ENCODE peak calls at places on chromosomes 13 and 19, in seven cellular contexts. C is Kasumi-1; U is ELR; W is GM04503; J is activated CD4-positive, alpha-beta T cell treated with anti-CD3 and anti-CD28 coated beads for 24 hours; R is neural progenitor cell; Y is stimulated activated CD4-positive, alpha-beta T cell treated with anti-CD3 and anti-CD28 coated beads, Interleukin-15, amount 100 ng/mL, for 1 hour. N is an unnamed sample.

GRCh38 chr13:107866666-107867623 is 348.4 kb downstream of the LIG4 start:
- DNase-seq in C (no peak), U (peak), W (no peak), J (no peak), R (peak), Y (no peak), N (no peak)

GRCh38 chr13:77345150-77345780 is 18.4 kb upstream of the MYCBP2 start:
- DNase-seq in C (no peak), U (no peak), W (no peak), J (no peak), R (no peak), Y (no peak), N (no peak)

GRCh38 chr13:97883356-97883755 is 70.1 kb upstream of the IPO5 start:
- DNase-seq in C (no peak), U (no peak), W (no peak), J (no peak), R (no peak), Y (no peak), N (no peak)

GRCh38 chr13:39956036-39956435 is 300.6 kb downstream of the COG6 start:
- DNase-seq in C (no peak), U (no peak), W (no peak), J (no peak), R (no peak), Y (no peak), N (no peak)

GRCh38 chr19:17262557-17262956 is 2.0 kb downstream of the USHBP1 start:
- DNase-seq in C (no peak), U (no peak), W (no peak), J (no peak), R (no peak), Y (no peak), N (no peak)

GRCh38 chr19:46718157-46718933 is 1.4 kb upstream of the PRKD2 start:
- DNase-seq in C (peak), U (no peak), W (no peak), J (no peak), R (peak), Y (peak), N (no peak)

GRCh38 chr19:35253316-35254286 is 4.8 kb downstream of the LSR start:
- DNase-seq in C (no peak), U (no peak), W (no peak), J (no peak), R (no peak), Y (no peak), N (no peak)

GRCh38 chr13:20119960-20120359 is 40.9 kb downstream of the GJA3 start:
- DNase-seq in C (no peak), U (no peak), W (no peak), J (no peak), R (no peak), Y (no peak), N (no peak)

GRCh38 chr13:44451109-44451508 is 77.5 kb downstream of the SERP2 start:
- DNase-seq in C (no peak), U (no peak), W (no peak), J (no peak), R (no peak), Y (no peak), N (no peak)

GRCh38 chr13:52412128-52412527 is 6.2 kb upstream of the THSD1 start:
- DNase-seq in C (no peak), U (no peak), W (no peak), J (no peak), R (no peak), Y (no peak), N (no peak)

GRCh38 chr19:32324631-32325215 is 20.7 kb upstream of the ZNF507 start:
- DNase-seq in C (no peak), U (peak), W (no peak), J (no peak), R (no peak), Y (no peak), N (no peak)

GRCh38 chr19:38020331-38020730 is 113.3 kb downstream of the SIPA1L3 start:
- DNase-seq in C (peak), U (no peak), W (no peak), J (no peak), R (no peak), Y (no peak), N (no peak)

GRCh38 chr19:47253467-47253881 is 2.9 kb upstream of the CCDC9 start:
- DNase-seq in C (no peak), U (peak), W (no peak), J (no peak), R (no peak), Y (no peak), N (no peak)

GRCh38 chr13:113991191-113991669 is 17.4 kb upstream of the C13orf46 start:
- DNase-seq in C (no peak), U (no peak), W (no peak), J (no peak), R (no peak), Y (no peak), N (no peak)

GRCh38 chr19:43624933-43625332 is 5.5 kb upstream of the ZNF428 start:
- DNase-seq in C (no peak), U (no peak), W (no peak), J (peak), R (peak), Y (peak), N (no peak)

GRCh38 chr19:54011507-54012211 is 20.2 kb downstream of the CACNG6 start:
- DNase-seq in C (no peak), U (no peak), W (no peak), J (no peak), R (peak), Y (no peak), N (no peak)

GRCh38 chr13:46526763-46527162 is 26.2 kb upstream of the LRCH1 start:
- DNase-seq in C (no peak), U (no peak), W (no peak), J (no peak), R (no peak), Y (no peak), N (no peak)

GRCh38 chr19:3098515-3099346 is 4.6 kb downstream of the GNA11 start:
- DNase-seq in C (no peak), U (no peak), W (peak), J (no peak), R (no peak), Y (no peak), N (no peak)

GRCh38 chr19:34171539-34171876 is 796 bp upstream of the LSM14A start:
- DNase-seq in C (peak), U (peak), W (peak), J (peak), R (no peak), Y (no peak), N (peak)

GRCh38 chr19:7953060-7953459 is 9.6 kb upstream of the TIMM44 start:
- DNase-seq in C (peak), U (peak), W (no peak), J (no peak), R (no peak), Y (no peak), N (no peak)

GRCh38 chr19:45276284-45276687 is 25.2 kb downstream of the MARK4 start:
- DNase-seq in C (no peak), U (no peak), W (no peak), J (no peak), R (no peak), Y (no peak), N (peak)

GRCh38 chr13:25847145-25847544 is 204.7 kb downstream of the SHISA2 start:
- DNase-seq in C (no peak), U (no peak), W (no peak), J (no peak), R (no peak), Y (no peak), N (no peak)

GRCh38 chr13:23505007-23505406 is 65.2 kb upstream of the TNFRSF19 start:
- DNase-seq in C (no peak), U (peak), W (peak), J (no peak), R (no peak), Y (no peak), N (no peak)

GRCh38 chr19:42229855-42230331 is 9.8 kb downstream of the ZNF526 start:
- DNase-seq in C (no peak), U (peak), W (no peak), J (no peak), R (no peak), Y (no peak), N (no peak)

GRCh38 chr19:3510727-3511126 is 4.6 kb downstream of the FZR1 start:
- DNase-seq in C (no peak), U (no peak), W (no peak), J (no peak), R (no peak), Y (no peak), N (no peak)

GRCh38 chr13:74068471-74068870 is 65.7 kb downstream of the KLF12 start:
- DNase-seq in C (no peak), U (no peak), W (no peak), J (no peak), R (no peak), Y (no peak), N (no peak)

GRCh38 chr19:56978023-56978565 is 137.6 kb upstream of the PEG3 start:
- DNase-seq in C (no peak), U (no peak), W (no peak), J (no peak), R (no peak), Y (no peak), N (no peak)